ENCODE peak calls at places on chromosomes 13 and 19, in five cellular contexts. R is neuronal stem cell, B is mesenchymal stem cell, Z is H9, Y is IMR-90. S is an unnamed sample.

GRCh38 chr13:48749144-48749543 is 95.4 kb downstream of the CYSLTR2 start:
- DNase-seq in R (no peak), B (peak), Z (no peak), Y (peak), S (no peak)

GRCh38 chr19:44753932-44754742 is 5.6 kb downstream of the BCL3 start:
- DNase-seq in R (no peak), B (peak), Z (peak), Y (peak), S (peak)

GRCh38 chr13:46679369-46680180 is 117.4 kb downstream of the ESD start:
- DNase-seq in R (no peak), B (peak), Z (no peak), Y (peak), S (peak)

GRCh38 chr19:6801397-6802086 is 29.0 kb downstream of the VAV1 start:
- DNase-seq in R (no peak), B (no peak), Z (peak), Y (no peak), S (peak)

GRCh38 chr13:38688674-38689073 is 1.8 kb downstream of the FREM2 start:
- DNase-seq in R (no peak), B (no peak), Z (no peak), Y (no peak), S (no peak)

GRCh38 chr19:6995054-6995453 is 26.2 kb downstream of the MBD3L2B start:
- DNase-seq in R (no peak), B (no peak), Z (no peak), Y (no peak), S (no peak)

GRCh38 chr13:29923554-29924481 is 73.4 kb upstream of the UBL3 start:
- DNase-seq in R (no peak), B (peak), Z (peak), Y (peak), S (peak)

GRCh38 chr19:9801976-9802375 is 16.9 kb downstream of the FBXL12 start:
- DNase-seq in R (no peak), B (no peak), Z (peak), Y (no peak), S (no peak)

GRCh38 chr13:73069206-73069815 is 10.5 kb downstream of the KLF5 start:
- DNase-seq in R (no peak), B (no peak), Z (no peak), Y (peak), S (no peak)

GRCh38 chr19:55437410-55437809 is 5.7 kb downstream of the SHISA7 start:
- DNase-seq in R (peak), B (peak), Z (peak), Y (peak), S (peak)

GRCh38 chr19:1490311-1491113 is at the start of gene PCSK4:
- DNase-seq in R (peak), B (peak), Z (peak), Y (peak), S (peak)
- H4K8ac ChIP-seq in R (no peak), B (peak), Z (no peak), Y (peak), S (peak)

DNA sequence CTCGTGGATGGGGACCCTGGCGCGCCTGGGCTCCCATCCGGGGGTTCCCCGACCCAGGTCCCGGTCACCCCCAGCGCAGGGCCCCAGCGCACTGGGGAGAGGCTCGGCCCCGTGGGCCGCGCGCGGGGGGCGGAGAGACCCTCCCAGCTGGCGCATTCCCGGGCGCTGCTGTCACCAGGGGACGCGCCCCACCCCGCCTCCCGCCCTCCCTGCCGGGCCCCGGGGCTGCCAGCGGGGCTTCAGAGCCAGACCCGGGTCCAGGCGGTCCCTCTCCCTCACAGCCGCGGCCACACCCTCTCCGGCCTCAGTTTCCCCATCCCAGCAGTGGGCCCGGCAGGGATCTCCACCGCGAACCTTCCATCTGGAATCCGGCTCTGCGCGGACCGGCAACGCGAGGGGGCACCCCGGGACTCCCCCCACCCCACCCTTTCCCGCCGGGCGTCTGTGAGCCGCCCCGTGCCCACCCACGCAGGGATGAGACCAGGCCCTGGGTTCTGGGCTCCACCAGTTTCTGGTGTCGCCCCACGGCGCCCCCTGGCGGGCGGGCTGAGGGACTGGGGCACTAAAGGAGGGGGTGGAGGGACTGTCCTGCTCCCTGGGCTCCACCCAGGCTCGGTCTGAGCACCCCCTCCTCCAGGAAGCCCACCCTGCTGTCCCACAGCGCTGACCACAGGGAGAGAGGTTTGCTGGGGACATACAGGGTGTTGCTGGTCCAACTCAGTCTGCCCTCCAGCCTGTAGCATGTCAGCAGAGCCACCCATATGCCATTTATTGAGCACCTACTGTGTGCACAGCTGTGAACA is 874 bp upstream of the ADAMTSL5 start:
- DNase-seq in R (no peak), B (peak), Z (peak), Y (peak), S (peak)
- H4K8ac ChIP-seq in R (no peak), B (peak), Z (no peak), Y (peak), S (peak)

GRCh38 chr19:47109541-47110375 is 3.8 kb downstream of the ZC3H4 start:
- DNase-seq in R (no peak), B (peak), Z (no peak), Y (peak), S (no peak)

GRCh38 chr19:47111081-47111589 is 2.4 kb downstream of the ZC3H4 start:
- DNase-seq in R (no peak), B (no peak), Z (no peak), Y (no peak), S (no peak)

GRCh38 chr19:47111682-47112165 is 1.9 kb downstream of the ZC3H4 start:
- DNase-seq in R (peak), B (no peak), Z (no peak), Y (no peak), S (no peak)

GRCh38 chr19:47109177-47109540 is 4.4 kb downstream of the ZC3H4 start:
- DNase-seq in R (no peak), B (no peak), Z (no peak), Y (no peak), S (no peak)

GRCh38 chr19:47110521-47111080 is 3.0 kb downstream of the ZC3H4 start:
- DNase-seq in R (no peak), B (no peak), Z (no peak), Y (no peak), S (no peak)
- H4K8ac ChIP-seq in R (no peak), B (peak), Z (no peak), Y (peak), S (peak)

GRCh38 chr19:23996549-23996948 is 81.9 kb downstream of the ZNF726 start:
- DNase-seq in R (no peak), B (no peak), Z (peak), Y (no peak), S (no peak)
- H4K8ac ChIP-seq in R (no peak), B (no peak), Z (no peak), Y (no peak), S (no peak)